ENCODE peak calls at places on chromosomes 3 and 15, in seven cellular contexts. G is pancreas, K is left ventricle myocardium inferior, I is A549, D is choroid plexus epithelial cell, P is AG04450, F is adrenal gland. M is an unnamed sample.

GRCh38 chr3:197958346-197958745 is 1.7 kb upstream of the LMLN start:
- DNase-seq in F (no peak), D (no peak), G (no peak), I (no peak), K (no peak), P (no peak), M (no peak)

GRCh38 chr3:61562042-61562809 is 855 bp downstream of the PTPRG start:
- DNase-seq in D (peak), P (no peak), G (peak), I (peak), F (peak), K (peak), M (no peak)

GRCh38 chr3:124984754-124985153 is 50.2 kb upstream of the MUC13 start:
- DNase-seq in I (no peak), G (no peak), K (no peak), D (no peak), F (no peak), P (no peak), M (no peak)

GRCh38 chr15:74826372-74826819 is at the start of gene CPLX3:
- DNase-seq in P (no peak), D (peak), K (no peak), I (no peak), G (peak), F (peak), M (no peak)

GRCh38 chr3:195768414-195768813 is 43.3 kb downstream of the MUC4 start:
- DNase-seq in F (no peak), P (no peak), G (no peak), D (no peak), I (no peak), K (no peak), M (no peak)

GRCh38 chr15:76309561-76310330 is 1.5 kb downstream of the ETFA start:
- DNase-seq in F (no peak), G (no peak), K (no peak), D (peak), I (no peak), P (no peak), M (no peak)

GRCh38 chr3:187919018-187919417 is 173.8 kb upstream of the BCL6 start:
- DNase-seq in I (no peak), F (no peak), G (no peak), K (no peak), P (no peak), D (peak), M (no peak)

GRCh38 chr3:28590851-28591250 is 242.2 kb upstream of the AZI2 start:
- DNase-seq in P (no peak), K (no peak), D (no peak), I (no peak), G (no peak), F (no peak), M (no peak)

GRCh38 chr3:87691109-87691508 is 367.7 kb downstream of the CGGBP1 start:
- DNase-seq in I (no peak), K (no peak), F (no peak), D (no peak), P (no peak), G (no peak), M (no peak)

GRCh38 chr3:187012609-187013051 is 82.3 kb downstream of the ST6GAL1 start:
- DNase-seq in I (no peak), P (no peak), K (no peak), G (no peak), F (peak), D (peak), M (no peak)

GRCh38 chr3:196689941-196690660 is 21.9 kb downstream of the CEP19 start:
- DNase-seq in G (no peak), D (no peak), P (no peak), K (no peak), I (no peak), F (no peak), M (no peak)

GRCh38 chr3:142857056-142857455 is 31.8 kb downstream of the PCOLCE2 start:
- DNase-seq in G (peak), K (peak), P (no peak), D (peak), F (peak), I (peak), M (no peak)

GRCh38 chr15:57544840-57545239 is 46.9 kb upstream of the MYZAP start:
- DNase-seq in I (no peak), G (no peak), D (no peak), K (no peak), F (no peak), P (no peak), M (no peak)

GRCh38 chr3:157077565-157077991 is 82.4 kb downstream of the CCNL1 start:
- DNase-seq in P (no peak), D (no peak), I (peak), G (no peak), K (no peak), F (no peak), M (no peak)

GRCh38 chr3:21795152-21795837 is 44.3 kb upstream of the ZNF385D start:
- DNase-seq in K (peak), I (no peak), P (no peak), G (no peak), F (no peak), D (no peak), M (no peak)

GRCh38 chr15:63843901-63844317 is 10.2 kb upstream of the HERC1 start:
- DNase-seq in I (no peak), K (no peak), F (no peak), D (peak), G (no peak), P (no peak), M (no peak)

GRCh38 chr3:15884132-15884531 is 86.4 kb upstream of the ANKRD28 start:
- DNase-seq in D (no peak), I (no peak), G (no peak), P (no peak), K (no peak), F (no peak), M (no peak)

GRCh38 chr15:40175160-40175559 is 14.3 kb downstream of the BUB1B start:
- DNase-seq in G (no peak), P (no peak), F (no peak), D (peak), I (no peak), K (no peak), M (no peak)

GRCh38 chr15:41872166-41872747 is 21.6 kb downstream of the SPTBN5 start:
- DNase-seq in K (no peak), P (no peak), F (no peak), I (no peak), D (no peak), G (no peak), M (no peak)

GRCh38 chr15:63911160-63911559 is 77.4 kb upstream of the HERC1 start:
- DNase-seq in G (no peak), I (no peak), P (no peak), K (no peak), F (no peak), D (no peak), M (no peak)

GRCh38 chr3:156788846-156789245 is 37.3 kb upstream of the LEKR1 start:
- DNase-seq in F (no peak), K (no peak), G (no peak), I (no peak), D (no peak), P (no peak), M (no peak)

GRCh38 chr15:90221251-90221900 is 12.4 kb downstream of the CIB1 start:
- DNase-seq in I (peak), P (peak), K (peak), D (peak), G (peak), F (peak), M (no peak)

GRCh38 chr3:32909999-32910398 is 41.4 kb upstream of the CCR4 start:
- DNase-seq in G (no peak), P (no peak), D (no peak), F (no peak), I (no peak), K (no peak), M (no peak)

GRCh38 chr3:64122476-64122875 is 99.2 kb upstream of the PSMD6 start:
- DNase-seq in I (no peak), D (no peak), G (no peak), P (no peak), F (peak), K (peak), M (no peak)

GRCh38 chr3:128501431-128501830 is 8.4 kb upstream of the GATA2 start:
- DNase-seq in I (no peak), G (no peak), F (peak), P (no peak), D (no peak), K (no peak), M (no peak)

GRCh38 chr15:44537728-44538240 is 837 bp downstream of the EIF3J start:
- DNase-seq in G (no peak), P (no peak), D (peak), F (no peak), I (peak), K (no peak), M (no peak)

GRCh38 chr3:123069021-123069381 is 2.2 kb downstream of the PDIA5 start:
- DNase-seq in P (no peak), K (no peak), F (no peak), I (no peak), G (no peak), D (no peak), M (no peak)

GRCh38 chr3:156761713-156762575 is 64.2 kb upstream of the LEKR1 start:
- DNase-seq in F (no peak), D (no peak), P (no peak), K (no peak), G (no peak), I (no peak), M (no peak)

GRCh38 chr3:42698216-42698910 is 4.2 kb downstream of the HHATL start:
- DNase-seq in I (no peak), D (no peak), K (no peak), P (no peak), F (no peak), G (no peak), M (no peak)

GRCh38 chr3:59411176-59411575 is 361.4 kb upstream of the CFAP20DC start:
- DNase-seq in G (no peak), K (no peak), I (no peak), P (no peak), D (no peak), F (no peak), M (no peak)

GRCh38 chr15:52730163-52730562 is 51.0 kb upstream of the ATOSA start:
- DNase-seq in P (no peak), G (no peak), I (peak), K (no peak), F (no peak), D (peak), M (peak)

GRCh38 chr15:66702770-66703539 is 919 bp downstream of the SMAD6 start:
- DNase-seq in G (no peak), D (no peak), F (no peak), I (no peak), K (peak), P (no peak), M (no peak)

GRCh38 chr3:51388286-51389029 is 2.6 kb upstream of the RBM15B start:
- DNase-seq in G (no peak), K (no peak), I (peak), F (no peak), D (peak), P (no peak), M (no peak)
- TF ChIP-seq CTCF in G (no peak), K (no peak), I (no peak), F (no peak), D (peak), P (peak), M (peak)

GRCh38 chr15:100721758-100722550 is 119.6 kb downstream of the ASB7 start:
- DNase-seq in D (peak), F (peak), K (peak), G (no peak), P (peak), I (peak), M (peak)
- H3K4me3 ChIP-seq in D (no peak), F (no peak), K (no peak), G (no peak), P (peak), I (peak), M (no peak)

DNA sequence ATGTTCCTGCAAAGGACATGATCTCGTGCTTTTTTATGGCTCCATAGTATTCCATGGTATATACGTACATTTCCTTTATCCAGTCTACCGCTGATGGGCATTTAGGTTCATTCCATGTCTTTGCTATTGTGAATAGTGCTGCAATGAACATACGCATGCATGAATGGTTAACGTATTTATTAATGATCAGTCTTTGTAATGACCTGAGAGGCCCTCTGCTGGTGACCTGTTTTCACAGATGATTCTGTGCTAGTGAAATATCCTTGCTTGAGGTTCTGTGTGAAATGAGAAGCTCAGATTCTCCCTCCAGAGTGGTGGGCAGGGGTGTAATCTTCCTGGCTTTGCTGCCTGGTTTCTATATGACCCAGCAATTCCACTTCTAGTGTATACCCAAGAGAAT is 160.2 kb upstream of the RASGRP1 start:
- DNase-seq in K (no peak), I (no peak), D (peak), P (no peak), G (no peak), F (no peak), M (no peak)
- TF ChIP-seq CTCF in K (no peak), I (no peak), D (peak), P (no peak), G (no peak), F (no peak), M (no peak)

DNA sequence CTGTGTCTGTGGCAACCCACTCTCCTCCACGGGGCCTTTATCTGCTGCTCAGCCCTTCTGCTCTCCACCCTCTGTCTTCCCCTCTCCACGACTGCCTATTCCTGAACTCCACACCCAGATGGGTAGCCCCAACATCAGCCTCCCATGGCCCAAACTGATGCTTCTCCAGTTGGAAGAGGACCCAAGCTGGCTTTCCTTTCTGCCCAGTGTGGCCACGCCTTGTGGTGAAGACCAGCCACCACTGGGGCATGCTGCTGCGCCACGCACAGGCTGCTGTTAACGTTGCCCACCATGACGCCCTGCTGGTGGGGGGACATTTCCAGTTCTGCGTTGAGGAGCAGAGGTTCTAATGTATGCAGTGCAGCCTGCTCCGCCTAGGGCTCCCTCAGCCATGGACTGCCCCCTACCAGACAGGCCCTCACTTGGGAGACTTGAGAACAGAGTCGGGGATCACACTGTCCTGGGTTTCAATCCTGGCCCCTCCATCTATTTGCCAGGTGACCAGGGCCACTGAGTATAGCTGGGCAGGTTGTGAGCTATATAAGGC is 26.9 kb downstream of the CFAP100 start:
- DNase-seq in I (no peak), G (no peak), F (peak), K (no peak), D (no peak), P (no peak), M (no peak)
- H3K4me3 ChIP-seq in I (no peak), G (no peak), F (no peak), K (no peak), D (no peak), P (no peak), M (no peak)

GRCh38 chr15:79167776-79168175 is 77.2 kb upstream of the RASGRF1 start:
- DNase-seq in G (no peak), P (no peak), D (no peak), K (no peak), F (no peak), I (no peak), M (no peak)

GRCh38 chr15:79166311-79166955 is 75.9 kb upstream of the RASGRF1 start:
- DNase-seq in D (no peak), P (no peak), K (no peak), F (no peak), G (no peak), I (no peak), M (no peak)

GRCh38 chr15:79170256-79170664 is 79.7 kb upstream of the RASGRF1 start:
- DNase-seq in G (no peak), I (peak), D (peak), F (no peak), P (no peak), K (peak), M (no peak)

GRCh38 chr15:79169531-79170123 is 79.0 kb upstream of the RASGRF1 start:
- DNase-seq in K (no peak), D (no peak), F (no peak), I (no peak), G (no peak), P (no peak), M (no peak)

DNA sequence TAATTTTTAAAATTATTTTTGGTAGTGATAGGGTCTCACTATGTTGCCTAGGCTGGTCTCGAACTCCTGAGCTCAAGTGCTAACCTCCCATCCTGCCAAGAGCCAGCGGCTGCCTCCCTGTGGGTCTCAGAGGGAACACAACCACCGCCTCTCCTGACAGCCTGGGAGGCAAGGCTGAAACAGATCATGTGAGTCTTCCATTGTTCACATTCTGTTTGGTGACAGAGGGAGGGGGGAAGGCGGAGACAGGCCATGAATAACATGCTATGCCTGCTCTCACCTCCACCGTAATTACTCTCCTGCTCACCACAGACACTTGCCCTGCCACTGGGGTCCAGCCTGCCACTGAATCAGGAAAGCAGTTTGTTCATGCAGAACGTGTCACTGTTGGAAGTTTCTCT is 78.3 kb upstream of the RASGRF1 start:
- DNase-seq in P (no peak), D (peak), G (no peak), K (peak), I (peak), F (no peak), M (no peak)
- TF ChIP-seq CTCF in P (no peak), D (peak), G (no peak), K (peak), I (no peak), F (no peak), M (no peak)

GRCh38 chr15:33738941-33739664 is 229.2 kb upstream of the CHRM5 start:
- DNase-seq in P (no peak), I (no peak), G (no peak), F (no peak), D (no peak), K (no peak), M (no peak)

GRCh38 chr15:33735637-33736247 is 232.6 kb upstream of the CHRM5 start:
- DNase-seq in I (peak), G (no peak), D (peak), F (peak), K (no peak), P (no peak), M (no peak)

GRCh38 chr15:33735143-33735542 is 233.2 kb upstream of the CHRM5 start:
- DNase-seq in F (no peak), P (no peak), G (no peak), D (no peak), I (no peak), K (no peak), M (no peak)

GRCh38 chr15:33742286-33742685 is 226.0 kb upstream of the CHRM5 start:
- DNase-seq in K (no peak), P (no peak), I (no peak), G (no peak), F (no peak), D (no peak), M (no peak)

GRCh38 chr15:33737687-33738606 is 230.3 kb upstream of the CHRM5 start:
- DNase-seq in F (peak), K (no peak), I (peak), G (no peak), D (peak), P (no peak), M (no peak)
- H3K4me3 ChIP-seq in F (no peak), K (no peak), I (no peak), G (no peak), D (no peak), P (no peak), M (no peak)

M was measured in HFF-Myc.